ENCODE peak calls at places on chromosomes 13 and 19, in four cellular contexts. One of them, this sample, is unnamed.

GRCh38 chr13:45681101-45681500 is 21.0 kb upstream of the CBY2 start:
- DNase-seq in GM23338: no peak
- DNase-seq in PC-9: no peak
- DNase-seq in ascending aorta: no peak
- DNase-seq in this sample: no peak

GRCh38 chr19:28284389-28284788 is 928.6 kb downstream of the UQCRFS1 start:
- DNase-seq in ascending aorta: no peak
- DNase-seq in GM23338: no peak
- DNase-seq in PC-9: no peak
- DNase-seq in this sample: no peak

GRCh38 chr19:35896643-35897040 is 3.7 kb downstream of the NFKBID start:
- DNase-seq in GM23338: no peak
- DNase-seq in ascending aorta: no peak
- DNase-seq in PC-9: no peak
- DNase-seq in this sample: no peak

GRCh38 chr13:99322297-99323103 is 15.3 kb upstream of the GPR183 start:
- DNase-seq in GM23338: no peak
- DNase-seq in PC-9: peak; percentile 46
- DNase-seq in ascending aorta: no peak
- DNase-seq in this sample: peak; percentile 56

GRCh38 chr19:1167687-1168561 is 6.1 kb downstream of the SBNO2 start:
- DNase-seq in ascending aorta: no peak
- DNase-seq in GM23338: no peak
- DNase-seq in PC-9: peak; percentile 78
- DNase-seq in this sample: peak; percentile 49

GRCh38 chr13:101307181-101307701 is 109.1 kb downstream of the NALCN start:
- DNase-seq in GM23338: no peak
- DNase-seq in PC-9: no peak
- DNase-seq in ascending aorta: peak; percentile 74
- DNase-seq in this sample: no peak

GRCh38 chr13:52737451-52737850 is 2.2 kb downstream of the CNMD start:
- DNase-seq in ascending aorta: no peak
- DNase-seq in PC-9: no peak
- DNase-seq in GM23338: no peak
- DNase-seq in this sample: no peak

GRCh38 chr19:17794731-17795494 is at the start of gene B3GNT3:
- DNase-seq in PC-9: peak; percentile 85
- DNase-seq in GM23338: peak; percentile 89
- DNase-seq in ascending aorta: no peak
- DNase-seq in this sample: peak; percentile 70

GRCh38 chr19:2014081-2014693 is 1.3 kb downstream of the BTBD2 start:
- DNase-seq in ascending aorta: no peak
- DNase-seq in PC-9: no peak
- DNase-seq in GM23338: no peak
- DNase-seq in this sample: no peak

GRCh38 chr13:40963927-40964326 is 55.2 kb downstream of the ELF1 start:
- DNase-seq in PC-9: peak; percentile 69
- DNase-seq in GM23338: no peak
- DNase-seq in ascending aorta: no peak
- DNase-seq in this sample: peak; percentile 91

GRCh38 chr19:28065026-28065425 is 1147.9 kb downstream of the UQCRFS1 start:
- DNase-seq in GM23338: peak; percentile 24
- DNase-seq in PC-9: no peak
- DNase-seq in ascending aorta: no peak
- DNase-seq in this sample: no peak

GRCh38 chr13:106241974-106242373 is 293.5 kb downstream of the EFNB2 start:
- DNase-seq in GM23338: no peak
- DNase-seq in PC-9: no peak
- DNase-seq in ascending aorta: no peak
- DNase-seq in this sample: no peak

GRCh38 chr13:22074403-22074802 is 403.5 kb downstream of the FGF9 start:
- DNase-seq in GM23338: no peak
- DNase-seq in PC-9: no peak
- DNase-seq in ascending aorta: no peak
- DNase-seq in this sample: no peak

GRCh38 chr19:21308778-21309177 is 20.4 kb downstream of the ZNF708 start:
- DNase-seq in GM23338: no peak
- DNase-seq in PC-9: no peak
- DNase-seq in ascending aorta: no peak
- DNase-seq in this sample: no peak

GRCh38 chr13:100646030-100646673 is 28.4 kb downstream of the TMTC4 start:
- DNase-seq in GM23338: peak; percentile 76
- DNase-seq in ascending aorta: no peak
- DNase-seq in PC-9: no peak
- DNase-seq in this sample: peak; percentile 47

GRCh38 chr19:5515737-5516136 is 52.0 kb downstream of the TINCR start:
- DNase-seq in PC-9: no peak
- DNase-seq in ascending aorta: no peak
- DNase-seq in GM23338: peak; percentile 66
- DNase-seq in this sample: no peak

GRCh38 chr19:6694147-6694815 is 24.3 kb upstream of the TNFSF14 start:
- DNase-seq in PC-9: no peak
- DNase-seq in ascending aorta: no peak
- DNase-seq in GM23338: peak; percentile 50
- DNase-seq in this sample: no peak

GRCh38 chr13:33745370-33746324 is 72.3 kb upstream of the RFC3 start:
- DNase-seq in GM23338: no peak
- DNase-seq in ascending aorta: no peak
- DNase-seq in PC-9: no peak
- DNase-seq in this sample: no peak

GRCh38 chr13:109973279-109973678 is 186.9 kb upstream of the IRS2 start:
- DNase-seq in GM23338: no peak
- DNase-seq in ascending aorta: no peak
- DNase-seq in PC-9: no peak
- DNase-seq in this sample: no peak

GRCh38 chr13:72221276-72221962 is 354.4 kb upstream of the DACH1 start:
- DNase-seq in PC-9: no peak
- DNase-seq in GM23338: peak; percentile 86
- DNase-seq in ascending aorta: no peak
- DNase-seq in this sample: peak; percentile 66

GRCh38 chr13:72004236-72004635 is 137.2 kb upstream of the DACH1 start:
- DNase-seq in GM23338: no peak
- DNase-seq in PC-9: no peak
- DNase-seq in ascending aorta: no peak
- DNase-seq in this sample: no peak

GRCh38 chr19:21256722-21257121 is 72.5 kb downstream of the ZNF708 start:
- DNase-seq in GM23338: peak; percentile 91
- DNase-seq in PC-9: no peak
- DNase-seq in ascending aorta: no peak
- DNase-seq in this sample: peak; percentile 69

GRCh38 chr13:41289463-41289881 is 21.6 kb upstream of the NAA16 start:
- DNase-seq in PC-9: no peak
- DNase-seq in ascending aorta: no peak
- DNase-seq in GM23338: no peak
- DNase-seq in this sample: no peak

GRCh38 chr13:27960362-27961226 is 8.5 kb downstream of the CDX2 start:
- DNase-seq in ascending aorta: no peak
- DNase-seq in PC-9: peak; percentile 52
- DNase-seq in GM23338: peak; percentile 92
- DNase-seq in this sample: peak; percentile 29

GRCh38 chr13:60655268-60655667 is 258.2 kb downstream of the TDRD3 start:
- DNase-seq in GM23338: no peak
- DNase-seq in PC-9: no peak
- DNase-seq in ascending aorta: no peak
- DNase-seq in this sample: peak; percentile 6

GRCh38 chr19:21697171-21697570 is 70.2 kb downstream of the ZNF100 start:
- DNase-seq in ascending aorta: no peak
- DNase-seq in PC-9: no peak
- DNase-seq in GM23338: no peak
- DNase-seq in this sample: no peak

GRCh38 chr19:49691243-49692101 is 556 bp downstream of the CPT1C start:
- DNase-seq in GM23338: peak; percentile 90
- DNase-seq in PC-9: no peak
- DNase-seq in ascending aorta: no peak
- DNase-seq in this sample: peak; percentile 45

GRCh38 chr13:93723316-93723715 is 496.7 kb downstream of the GPC6 start:
- DNase-seq in PC-9: no peak
- DNase-seq in GM23338: no peak
- DNase-seq in ascending aorta: no peak
- DNase-seq in this sample: no peak

GRCh38 chr19:5826531-5827341 is 12.8 kb downstream of the FUT6 start:
- DNase-seq in PC-9: peak; percentile 84
- DNase-seq in GM23338: peak; percentile 85
- DNase-seq in ascending aorta: no peak
- DNase-seq in this sample: peak; percentile 45

DNA sequence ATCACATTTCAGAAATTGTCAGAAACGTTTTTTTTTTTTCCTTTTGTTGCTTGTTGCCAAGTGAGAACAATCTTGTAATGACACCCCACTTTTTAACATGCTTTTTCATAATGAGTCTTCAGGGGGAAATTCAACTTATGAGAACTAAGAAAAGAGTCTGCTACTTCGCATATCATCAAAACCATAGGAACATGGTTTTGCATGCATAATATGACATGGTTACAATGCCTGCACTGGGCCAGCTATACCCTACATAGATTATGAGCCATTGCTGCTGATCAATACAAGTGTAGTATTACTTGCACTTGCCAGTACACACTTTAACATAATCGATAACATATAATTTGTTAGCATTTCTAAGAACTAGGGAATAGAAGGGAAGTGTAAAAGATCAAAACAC is 191.0 kb upstream of the NBEA start:
- DNase-seq in GM23338: no peak
- DNase-seq in ascending aorta: no peak
- DNase-seq in PC-9: no peak
- DNase-seq in this sample: no peak
- H3K4me3 ChIP-seq in GM23338: no peak overlapping the region
- H3K4me3 ChIP-seq in ascending aorta: no peak overlapping the region
- H3K4me3 ChIP-seq in PC-9: no peak overlapping the region
- H3K4me3 ChIP-seq in this sample: no peak overlapping the region

GRCh38 chr13:24005711-24006281 is 108.5 kb upstream of the C1QTNF9B start:
- DNase-seq in GM23338: no peak
- DNase-seq in ascending aorta: no peak
- DNase-seq in PC-9: no peak
- DNase-seq in this sample: no peak
- TF ChIP-seq CTCF in GM23338: no peak
- TF ChIP-seq CTCF in ascending aorta: no peak
- TF ChIP-seq CTCF in PC-9: no peak
- TF ChIP-seq CTCF in this sample: no peak

GRCh38 chr13:75219479-75220237 is 262.3 kb downstream of the TBC1D4 start:
- DNase-seq in GM23338: peak; percentile 88
- DNase-seq in ascending aorta: peak; percentile 83
- DNase-seq in PC-9: no peak
- DNase-seq in this sample: peak; percentile 70
- H3K4me3 ChIP-seq in GM23338: peak overlapping the region; percentile 50
- H3K4me3 ChIP-seq in ascending aorta: peak overlapping the region; percentile 18
- H3K4me3 ChIP-seq in PC-9: no peak overlapping the region
- H3K4me3 ChIP-seq in this sample: peak overlapping the region; percentile 17

GRCh38 chr19:43697295-43697694 is 18.6 kb upstream of the IRGC start:
- DNase-seq in PC-9: no peak
- DNase-seq in GM23338: no peak
- DNase-seq in ascending aorta: no peak
- DNase-seq in this sample: no peak
- TF ChIP-seq CTCF in PC-9: no peak
- TF ChIP-seq CTCF in GM23338: no peak
- TF ChIP-seq CTCF in ascending aorta: no peak
- TF ChIP-seq CTCF in this sample: no peak

GRCh38 chr19:38389957-38390924 is 1.7 kb downstream of the SPRED3 start:
- DNase-seq in GM23338: no peak
- DNase-seq in PC-9: no peak
- DNase-seq in ascending aorta: no peak
- DNase-seq in this sample: no peak
- H3K4me3 ChIP-seq in GM23338: peak overlapping the region; percentile 96
- H3K4me3 ChIP-seq in PC-9: no peak overlapping the region
- H3K4me3 ChIP-seq in ascending aorta: peak overlapping the region; percentile 58
- H3K4me3 ChIP-seq in this sample: no peak overlapping the region

GRCh38 chr19:48611872-48612271 is 3.0 kb downstream of the FAM83E start:
- DNase-seq in ascending aorta: no peak
- DNase-seq in GM23338: no peak
- DNase-seq in PC-9: no peak
- DNase-seq in this sample: no peak

GRCh38 chr19:48606463-48607358 is at the start of gene SPACA4:
- DNase-seq in ascending aorta: no peak
- DNase-seq in PC-9: no peak
- DNase-seq in GM23338: no peak
- DNase-seq in this sample: no peak

GRCh38 chr19:48609571-48610108 is 3.1 kb downstream of the SPACA4 start:
- DNase-seq in GM23338: no peak
- DNase-seq in PC-9: no peak
- DNase-seq in ascending aorta: no peak
- DNase-seq in this sample: no peak

GRCh38 chr19:48607359-48607755 is 815 bp downstream of the SPACA4 start:
- DNase-seq in ascending aorta: no peak
- DNase-seq in GM23338: no peak
- DNase-seq in PC-9: no peak
- DNase-seq in this sample: no peak

GRCh38 chr19:48608798-48609263 is 2.3 kb downstream of the SPACA4 start:
- DNase-seq in GM23338: peak; percentile 82
- DNase-seq in ascending aorta: no peak
- DNase-seq in PC-9: peak; percentile 64
- DNase-seq in this sample: peak; percentile 67
- TF ChIP-seq CTCF in GM23338: peak; percentile 64
- TF ChIP-seq CTCF in ascending aorta: peak; percentile 10
- TF ChIP-seq CTCF in PC-9: peak; percentile 73
- TF ChIP-seq CTCF in this sample: peak; percentile 54

GRCh38 chr19:55250262-55251036 is 8.4 kb downstream of the PPP6R1 start:
- DNase-seq in GM23338: no peak
- DNase-seq in PC-9: no peak
- DNase-seq in ascending aorta: no peak
- DNase-seq in this sample: no peak
- H3K4me3 ChIP-seq in GM23338: no peak overlapping the region
- H3K4me3 ChIP-seq in PC-9: no peak overlapping the region
- H3K4me3 ChIP-seq in ascending aorta: no peak overlapping the region
- H3K4me3 ChIP-seq in this sample: no peak overlapping the region

GRCh38 chr19:51798958-51799310 is 4.0 kb downstream of the FPR3 start:
- DNase-seq in PC-9: no peak
- DNase-seq in ascending aorta: no peak
- DNase-seq in GM23338: no peak
- DNase-seq in this sample: no peak

GRCh38 chr19:51800849-51801244 is 5.9 kb downstream of the FPR3 start:
- DNase-seq in PC-9: no peak
- DNase-seq in ascending aorta: no peak
- DNase-seq in GM23338: no peak
- DNase-seq in this sample: no peak

GRCh38 chr19:51799998-51800848 is 5.3 kb downstream of the FPR3 start:
- DNase-seq in PC-9: no peak
- DNase-seq in GM23338: no peak
- DNase-seq in ascending aorta: no peak
- DNase-seq in this sample: no peak

GRCh38 chr19:51798127-51798526 is 3.2 kb downstream of the FPR3 start:
- DNase-seq in ascending aorta: no peak
- DNase-seq in GM23338: no peak
- DNase-seq in PC-9: no peak
- DNase-seq in this sample: no peak

GRCh38 chr19:51799311-51799997 is 4.5 kb downstream of the FPR3 start:
- DNase-seq in ascending aorta: peak; percentile 89
- DNase-seq in PC-9: peak; percentile 60
- DNase-seq in GM23338: no peak
- DNase-seq in this sample: peak; percentile 74
- TF ChIP-seq CTCF in ascending aorta: no peak
- TF ChIP-seq CTCF in PC-9: no peak
- TF ChIP-seq CTCF in GM23338: no peak
- TF ChIP-seq CTCF in this sample: no peak